ENCODE peak calls at places on chromosomes 13 and 19, in six cellular contexts. V is GM12878, F is mammary epithelial cell, U is H9, H is coronary artery, T is body of pancreas. W is an unnamed sample.

GRCh38 chr19:21434967-21435544 is 38.1 kb downstream of the ZNF493 start:
- DNase-seq in F (no peak), T (peak; percentile 24), H (no peak), U (no peak), V (no peak), W (no peak)

GRCh38 chr19:13932911-13933393 is 5.3 kb downstream of the PODNL1 start:
- DNase-seq in H (no peak), V (no peak), T (no peak), U (no peak), F (no peak), W (no peak)

GRCh38 chr13:97726664-97727235 is 226.7 kb upstream of the IPO5 start:
- DNase-seq in H (no peak), F (no peak), U (no peak), V (no peak), T (no peak), W (no peak)

GRCh38 chr13:113049521-113049941 is 56.1 kb upstream of the F7 start:
- DNase-seq in H (no peak), U (no peak), F (no peak), V (no peak), T (no peak), W (no peak)

GRCh38 chr19:10681658-10682057 is 19.6 kb upstream of the QTRT1 start:
- DNase-seq in U (no peak), H (no peak), F (no peak), T (no peak), V (no peak), W (no peak)

GRCh38 chr19:20351244-20351643 is 184.2 kb downstream of the ZNF486 start:
- DNase-seq in T (peak; percentile 12), F (no peak), U (no peak), H (no peak), V (no peak), W (no peak)

GRCh38 chr19:35790981-35791813 is 15.8 kb downstream of the ARHGAP33 start:
- DNase-seq in V (no peak), F (no peak), H (no peak), U (no peak), T (peak; percentile 85), W (no peak)

GRCh38 chr13:65830411-65831172 is 1399.5 kb downstream of the PCDH9 start:
- DNase-seq in V (no peak), U (no peak), F (no peak), T (no peak), H (no peak), W (no peak)

GRCh38 chr13:109592776-109593175 is 193.6 kb downstream of the IRS2 start:
- DNase-seq in V (no peak), T (no peak), U (no peak), H (no peak), F (no peak), W (no peak)

GRCh38 chr19:55579766-55580621 is 654 bp downstream of the ZNF579 start:
- DNase-seq in T (no peak), V (no peak), H (no peak), F (peak; percentile 10), U (peak; percentile 59), W (no peak)

GRCh38 chr13:46552888-46553520 is at the start of gene LRCH1:
- DNase-seq in H (peak; percentile 92), V (no peak), T (peak; percentile 89), U (peak; percentile 88), F (peak; percentile 88), W (peak; percentile 93)

GRCh38 chr13:28684257-28684656 is 25.3 kb downstream of the POMP start:
- DNase-seq in V (no peak), T (no peak), H (no peak), F (peak; percentile 6), U (peak; percentile 97), W (no peak)

GRCh38 chr19:41219924-41220567 is 1.0 kb downstream of the AXL start:
- DNase-seq in F (peak; percentile 14), V (no peak), T (no peak), H (no peak), U (no peak), W (no peak)

GRCh38 chr19:1823020-1823419 is 10.9 kb upstream of the ATP8B3 start:
- DNase-seq in U (no peak), H (no peak), V (no peak), F (no peak), T (no peak), W (no peak)

GRCh38 chr19:52923782-52924593 is 760 bp upstream of the ZNF888 start:
- DNase-seq in U (peak; percentile 79), T (peak; percentile 52), F (peak; percentile 41), V (no peak), H (no peak), W (no peak)

GRCh38 chr19:15372891-15373301 is 6.7 kb downstream of the AKAP8 start:
- DNase-seq in F (no peak), T (no peak), H (no peak), U (no peak), V (no peak), W (no peak)

GRCh38 chr19:17576758-17577532 is 21.5 kb downstream of the COLGALT1 start:
- DNase-seq in H (no peak), T (peak; percentile 29), F (peak; percentile 5), U (peak; percentile 100), V (no peak), W (no peak)

GRCh38 chr13:29901714-29902631 is 51.6 kb upstream of the UBL3 start:
- DNase-seq in F (peak; percentile 92), U (no peak), H (no peak), T (peak; percentile 25), V (no peak), W (peak; percentile 85)

GRCh38 chr19:45098521-45099464 is 5.8 kb downstream of the PPP1R37 start:
- DNase-seq in V (no peak), F (no peak), T (peak; percentile 54), U (no peak), H (no peak), W (no peak)

GRCh38 chr19:17933414-17934129 is 757 bp downstream of the CCDC124 start:
- DNase-seq in V (no peak), U (no peak), H (no peak), F (peak; percentile 88), T (no peak), W (no peak)

GRCh38 chr19:18428837-18429674 is 8.9 kb downstream of the ISYNA1 start:
- DNase-seq in T (peak; percentile 67), F (no peak), H (no peak), U (peak; percentile 93), V (no peak), W (peak; percentile 96)

GRCh38 chr19:15923702-15924101 is 10.6 kb downstream of the CYP4F11 start:
- DNase-seq in V (no peak), H (no peak), U (no peak), T (no peak), F (no peak), W (no peak)

GRCh38 chr19:3366761-3367571 is 583 bp downstream of the NFIC start:
- DNase-seq in T (peak; percentile 76), V (no peak), H (peak; percentile 77), F (peak; percentile 18), U (no peak), W (no peak)

GRCh38 chr19:6476155-6476895 is 5.3 kb downstream of the DENND1C start:
- DNase-seq in F (peak; percentile 61), H (no peak), T (peak; percentile 98), V (no peak), U (peak; percentile 99), W (no peak)

GRCh38 chr13:42836930-42837329 is 55.5 kb downstream of the FAM216B start:
- DNase-seq in F (no peak), H (no peak), U (no peak), V (no peak), T (peak; percentile 18), W (no peak)

GRCh38 chr13:88068975-88069374 is 397.8 kb downstream of the SLITRK5 start:
- DNase-seq in T (peak; percentile 5), V (no peak), U (peak; percentile 82), F (no peak), H (no peak), W (no peak)
- TF ChIP-seq CTCF in T (no peak), V (no peak), U (peak; percentile 68), F (no peak), H (no peak), W (no peak)

DNA sequence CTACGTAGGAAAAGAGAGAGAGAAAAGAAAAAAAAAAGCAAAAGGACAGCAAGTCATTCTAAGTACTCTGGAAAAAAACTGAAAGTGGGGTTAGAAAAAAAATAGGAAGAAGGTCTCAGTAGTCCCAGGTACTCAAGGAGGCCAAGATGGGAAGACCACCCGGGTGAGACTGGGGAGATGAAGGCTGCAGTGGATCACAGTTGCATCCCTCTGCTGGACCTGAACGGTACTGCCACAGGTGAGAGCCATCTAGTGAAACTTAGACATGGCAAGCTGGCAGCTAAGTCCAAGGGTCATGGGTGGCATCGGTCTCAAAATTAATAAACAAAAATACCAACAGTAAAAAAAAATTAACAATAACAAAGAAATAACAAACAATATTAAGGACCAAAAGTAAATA is 41.0 kb upstream of the ZNF91 start:
- DNase-seq in U (no peak), T (no peak), F (no peak), H (no peak), V (no peak), W (no peak)
- TF ChIP-seq CTCF in U (peak; percentile 46), T (no peak), F (peak; percentile 42), H (no peak), V (no peak), W (no peak)

DNA sequence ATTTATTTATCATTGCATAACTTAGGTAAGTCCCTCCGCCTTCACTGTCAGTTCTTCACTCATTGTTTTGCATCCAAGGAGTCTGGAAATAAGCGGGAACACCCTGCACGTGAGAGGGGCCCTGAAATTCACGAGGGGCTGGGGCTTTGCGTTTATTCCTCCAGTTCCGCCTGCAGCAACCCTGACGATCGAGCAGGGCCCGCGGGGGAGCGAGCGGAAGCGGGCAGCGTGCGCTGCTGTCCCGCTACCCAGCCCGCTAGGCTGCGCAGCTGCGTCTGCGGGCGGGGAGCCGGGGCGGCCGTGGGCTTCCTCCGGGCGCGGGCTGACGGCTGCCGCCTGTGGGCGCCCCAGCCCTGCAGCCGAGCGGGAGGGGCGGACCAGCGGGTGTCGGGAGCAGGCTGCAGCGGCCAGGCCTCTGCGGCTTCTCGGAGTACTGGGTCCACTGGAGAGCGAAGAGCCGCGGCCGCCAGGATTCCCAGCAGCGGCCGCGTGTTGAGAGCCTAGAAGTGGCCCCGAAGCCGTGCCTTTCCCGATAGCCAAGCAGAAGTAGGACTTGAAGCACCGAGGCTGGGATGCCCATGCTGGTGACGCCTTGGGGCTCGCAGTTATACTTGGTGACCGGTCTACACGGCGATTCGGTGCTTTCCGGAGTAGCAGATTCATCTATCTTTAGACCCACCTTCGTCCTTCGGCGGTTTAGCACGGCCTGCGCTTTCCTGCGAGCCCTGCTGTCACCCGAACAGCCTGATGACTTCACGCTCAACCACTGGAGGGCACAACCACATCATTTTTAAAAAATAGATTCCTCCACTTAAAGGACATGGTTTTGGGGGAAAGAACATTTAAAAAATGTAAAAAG is 32.9 kb upstream of the SACS start:
- DNase-seq in F (peak; percentile 75), V (peak; percentile 73), T (peak; percentile 68), U (peak; percentile 67), H (peak; percentile 79), W (no peak)
- TF ChIP-seq CTCF in F (peak; percentile 44), V (peak; percentile 75), T (peak; percentile 15), U (peak; percentile 72), H (peak; percentile 22), W (peak; percentile 74)

GRCh38 chr19:8054169-8054568 is 1.6 kb downstream of the CCL25 start:
- DNase-seq in F (no peak), V (no peak), U (no peak), T (peak; percentile 9), H (no peak), W (no peak)

GRCh38 chr19:8046569-8047165 is 5.9 kb upstream of the CCL25 start:
- DNase-seq in F (no peak), U (no peak), V (no peak), H (no peak), T (no peak), W (no peak)

GRCh38 chr19:8052464-8052859 is at the start of gene CCL25:
- DNase-seq in V (no peak), H (no peak), U (no peak), F (no peak), T (no peak), W (no peak)

GRCh38 chr19:8045872-8046568 is 6.5 kb upstream of the CCL25 start:
- DNase-seq in T (no peak), H (no peak), F (no peak), V (no peak), U (no peak), W (no peak)

GRCh38 chr19:8050274-8051096 is 2.1 kb upstream of the CCL25 start:
- DNase-seq in U (peak; percentile 99), V (peak; percentile 91), F (peak; percentile 39), T (peak; percentile 77), H (no peak), W (no peak)
- TF ChIP-seq CTCF in U (peak; percentile 23), V (no peak), F (no peak), T (no peak), H (no peak), W (no peak)